ENCODE peak calls at places on chromosomes 6 and 20, in ten cellular contexts. I is Calu3; X is GM23338; T is CD4-positive, alpha-beta T cell; B is NCI-H187 treated with DMSO at 0.1 percent for 48 hours; H is BJ; R is H54; G is naive B cell; F is stimulated activated naive CD8-positive, alpha-beta T cell treated with anti-CD3 and anti-CD28 coated beads, Interleukin-15, Interleukin-2, amounts not matched to agents 100 U/mL and 50 U/mL, for 24 hours; J is amniotic epithelial cell. C is an unnamed sample.

GRCh38 chr20:52305843-52306242 is 114.3 kb upstream of the ZFP64 start:
- DNase-seq in F (no peak), R (no peak), T (peak), B (no peak), X (no peak), H (no peak), J (no peak), I (no peak), G (no peak), C (no peak)

GRCh38 chr20:62367136-62367482 is at the start of gene LAMA5:
- DNase-seq in F (peak), H (no peak), T (no peak), B (no peak), X (peak), J (no peak), R (no peak), I (peak), G (peak), C (no peak)

GRCh38 chr6:18101271-18101670 is 21.2 kb downstream of the NHLRC1 start:
- DNase-seq in J (peak), B (no peak), F (no peak), T (no peak), R (no peak), I (no peak), G (no peak), H (peak), X (no peak), C (no peak)

GRCh38 chr6:113428702-113429101 is 428.4 kb upstream of the MARCKS start:
- DNase-seq in F (no peak), T (no peak), B (no peak), I (peak), X (no peak), R (no peak), H (no peak), J (no peak), G (no peak), C (no peak)

GRCh38 chr6:142947702-142948480 is 2.9 kb upstream of the HIVEP2 start:
- DNase-seq in F (no peak), H (no peak), G (no peak), T (no peak), B (no peak), I (no peak), J (no peak), X (no peak), R (peak), C (no peak)

GRCh38 chr6:161168281-161168891 is 105.5 kb downstream of the AGPAT4 start:
- DNase-seq in B (no peak), G (no peak), X (peak), J (peak), I (peak), H (peak), F (no peak), R (peak), T (no peak), C (no peak)

GRCh38 chr6:145815875-145816274 is 1.3 kb upstream of the FBXO30 start:
- DNase-seq in G (no peak), I (no peak), F (peak), R (no peak), H (no peak), T (no peak), B (no peak), J (no peak), X (no peak), C (no peak)

GRCh38 chr6:31203345-31203979 is 33.0 kb upstream of the POU5F1 start:
- DNase-seq in R (peak), T (peak), G (peak), J (peak), H (no peak), X (no peak), B (peak), F (peak), I (peak), C (no peak)

GRCh38 chr6:117906905-117907599 is at the start of gene SLC35F1:
- DNase-seq in X (peak), B (no peak), T (no peak), R (no peak), G (no peak), F (peak), J (peak), H (no peak), I (peak), C (no peak)

GRCh38 chr6:151232899-151233298 is 6.9 kb upstream of the AKAP12 start:
- DNase-seq in H (no peak), T (no peak), R (no peak), B (no peak), J (no peak), X (no peak), I (no peak), G (no peak), F (no peak), C (no peak)

GRCh38 chr6:132405143-132405915 is 4.1 kb upstream of the MOXD1 start:
- DNase-seq in F (no peak), X (no peak), B (no peak), T (no peak), R (no peak), G (no peak), J (no peak), H (no peak), I (no peak), C (no peak)

GRCh38 chr20:7744411-7744810 is 195.8 kb downstream of the HAO1 start:
- DNase-seq in B (no peak), H (peak), J (peak), T (no peak), X (no peak), F (no peak), R (peak), G (no peak), I (no peak), C (no peak)

C was measured in T-helper 17 cell.